ENCODE peak calls at places on chromosomes 4 and X, in six cellular contexts. C is cardiac fibroblast, O is endothelial cell, B is spleen, F is neural crest cell, H is A549. U is an unnamed sample.

GRCh38 chr4:82645868-82646267 is 84.1 kb upstream of the TMEM150C start:
- DNase-seq in C (no peak), O (no peak), B (no peak), F (no peak), H (no peak), U (no peak)

GRCh38 chr4:53963786-53964185 is 100.6 kb downstream of the CHIC2 start:
- DNase-seq in C (no peak), O (no peak), B (no peak), F (no peak), H (no peak), U (no peak)

GRCh38 chrX:65757943-65758342 is 90.5 kb downstream of the MSN start:
- DNase-seq in C (no peak), O (no peak), B (no peak), F (no peak), H (no peak), U (no peak)

GRCh38 chr4:185597532-185598188 is 62.4 kb upstream of the PDLIM3 start:
- DNase-seq in C (peak), O (peak), B (peak), F (peak), H (peak), U (peak)

GRCh38 chr4:108270466-108271450 is 102.0 kb upstream of the LEF1 start:
- DNase-seq in C (peak), O (no peak), B (no peak), F (no peak), H (no peak), U (no peak)

GRCh38 chrX:154731881-154732280 is 19.0 kb downstream of the GAB3 start:
- DNase-seq in C (peak), O (no peak), B (no peak), F (no peak), H (no peak), U (no peak)

GRCh38 chr4:126051709-126052424 is 737.1 kb downstream of the FAT4 start:
- DNase-seq in C (peak), O (no peak), B (no peak), F (no peak), H (no peak), U (no peak)

GRCh38 chr4:68434277-68434676 is 13.0 kb upstream of the TMPRSS11E start:
- DNase-seq in C (no peak), O (no peak), B (no peak), F (no peak), H (no peak), U (no peak)

GRCh38 chrX:129523076-129524055 is at the start of gene SMARCA1:
- DNase-seq in C (peak), O (peak), B (peak), F (peak), H (peak), U (peak)

GRCh38 chrX:3715921-3716320 is 2.5 kb upstream of the PRKX start:
- DNase-seq in C (no peak), O (no peak), B (no peak), F (no peak), H (no peak), U (no peak)

GRCh38 chr4:182569561-182569960 is 326.4 kb downstream of the TENM3 start:
- DNase-seq in C (no peak), O (no peak), B (no peak), F (no peak), H (no peak), U (no peak)

GRCh38 chrX:153922932-153923857 is 2.9 kb downstream of the ARHGAP4 start:
- DNase-seq in C (peak), O (no peak), B (peak), F (no peak), H (peak), U (no peak)

GRCh38 chrX:134746379-134746723 is 88.1 kb upstream of the PLAC1 start:
- DNase-seq in C (no peak), O (no peak), B (no peak), F (no peak), H (no peak), U (no peak)
- TF ChIP-seq CTCF in C (no peak), O (no peak), B (no peak), F (no peak), H (no peak), U (no peak)

GRCh38 chrX:1106478-1107210 is 105.8 kb downstream of the CRLF2 start:
- DNase-seq in C (no peak), O (no peak), B (no peak), F (no peak), H (peak), U (no peak)

GRCh38 chrX:1099146-1099770 is 113.2 kb downstream of the CRLF2 start:
- DNase-seq in C (no peak), O (no peak), B (peak), F (no peak), H (no peak), U (no peak)

GRCh38 chrX:1103360-1103759 is 109.1 kb downstream of the CRLF2 start:
- DNase-seq in C (no peak), O (no peak), B (peak), F (no peak), H (no peak), U (no peak)

GRCh38 chrX:1105671-1106419 is 106.6 kb downstream of the CRLF2 start:
- DNase-seq in C (no peak), O (no peak), B (no peak), F (no peak), H (no peak), U (no peak)

DNA sequence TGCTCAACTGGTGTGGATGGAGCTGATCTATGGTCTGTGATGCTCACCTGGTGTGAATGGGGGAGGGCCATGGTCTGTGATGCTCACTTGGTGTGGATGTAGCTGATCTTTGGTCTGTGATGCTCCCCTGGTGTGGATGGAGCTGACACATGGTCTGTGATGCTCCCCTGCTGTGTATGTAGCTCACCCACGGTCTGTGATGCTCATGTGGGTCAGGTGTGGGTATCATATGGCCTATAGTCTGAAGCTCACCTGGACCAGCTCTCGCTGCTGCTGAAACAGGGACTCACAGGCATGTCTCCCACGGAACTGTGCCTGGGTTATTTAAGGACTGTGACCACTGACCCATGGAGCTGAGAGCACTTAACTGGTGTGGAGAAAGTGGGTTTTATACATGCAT is 109.7 kb downstream of the CRLF2 start:
- DNase-seq in C (no peak), O (no peak), B (peak), F (no peak), H (no peak), U (no peak)
- TF ChIP-seq CTCF in C (no peak), O (no peak), B (no peak), F (no peak), H (no peak), U (no peak)

GRCh38 chrX:68808686-68809357 is 20.0 kb upstream of the EFNB1 start:
- DNase-seq in C (peak), O (no peak), B (no peak), F (no peak), H (peak), U (no peak)
- TF ChIP-seq CTCF in C (peak), O (no peak), B (no peak), F (peak), H (no peak), U (no peak)

DNA sequence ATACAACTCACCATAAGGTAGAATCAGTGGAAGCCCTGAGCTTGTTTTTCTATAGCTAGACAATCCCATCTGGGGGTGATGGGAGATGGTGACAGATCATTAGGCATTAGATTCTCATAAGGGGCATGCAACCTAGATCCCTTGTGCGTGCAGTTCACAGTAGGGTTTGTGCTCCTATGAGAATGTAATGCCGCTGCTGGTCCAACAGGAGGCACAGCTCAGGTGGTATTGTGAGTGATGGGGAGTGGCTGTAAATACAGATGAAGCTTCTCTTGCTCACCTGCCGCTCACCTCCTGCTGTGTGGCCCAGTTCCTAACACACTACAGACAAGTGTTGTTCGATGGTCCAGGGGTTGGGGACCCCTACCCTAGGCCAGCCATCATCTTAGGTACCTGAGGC is 5.9 kb upstream of the GATB start:
- DNase-seq in C (no peak), O (no peak), B (no peak), F (no peak), H (peak), U (no peak)
- TF ChIP-seq CTCF in C (no peak), O (no peak), B (no peak), F (no peak), H (no peak), U (no peak)

DNA sequence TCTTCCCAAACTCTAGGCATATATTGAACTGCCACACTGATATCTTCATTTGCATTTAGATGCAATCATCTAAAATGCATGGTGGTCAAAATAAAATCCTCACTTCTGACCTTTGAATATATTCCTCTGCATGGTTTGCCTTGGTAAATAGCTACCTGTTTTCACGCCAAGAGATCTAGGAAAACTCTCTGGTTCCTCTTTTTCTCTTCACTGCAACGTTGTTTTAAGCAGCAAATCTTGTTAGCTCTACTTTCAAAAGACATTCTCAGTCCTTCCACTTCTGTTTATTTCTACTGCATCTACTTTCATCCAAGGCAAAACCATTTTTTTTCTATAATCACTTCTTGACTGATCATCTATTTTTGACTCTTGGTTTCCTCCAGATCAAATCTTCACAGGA is 1001.6 kb upstream of the GRID2 start:
- DNase-seq in C (no peak), O (no peak), B (no peak), F (no peak), H (no peak), U (no peak)
- TF ChIP-seq CTCF in C (no peak), O (no peak), B (no peak), F (no peak), H (no peak), U (no peak)

GRCh38 chr4:87644286-87644685 is 5.8 kb upstream of the DMP1 start:
- DNase-seq in C (no peak), O (no peak), B (no peak), F (no peak), H (no peak), U (no peak)
- TF ChIP-seq CTCF in C (no peak), O (no peak), B (no peak), F (peak), H (no peak), U (no peak)

GRCh38 chr4:55010550-55010949 is 114.8 kb downstream of the KDR start:
- DNase-seq in C (no peak), O (no peak), B (no peak), F (no peak), H (no peak), U (no peak)

GRCh38 chr4:55004831-55005230 is 120.6 kb downstream of the KDR start:
- DNase-seq in C (peak), O (no peak), B (no peak), F (no peak), H (no peak), U (no peak)

GRCh38 chr4:55012363-55013255 is 112.8 kb downstream of the KDR start:
- DNase-seq in C (peak), O (no peak), B (no peak), F (no peak), H (no peak), U (no peak)

GRCh38 chr4:55005910-55006309 is 119.5 kb downstream of the KDR start:
- DNase-seq in C (no peak), O (no peak), B (no peak), F (no peak), H (no peak), U (no peak)

DNA sequence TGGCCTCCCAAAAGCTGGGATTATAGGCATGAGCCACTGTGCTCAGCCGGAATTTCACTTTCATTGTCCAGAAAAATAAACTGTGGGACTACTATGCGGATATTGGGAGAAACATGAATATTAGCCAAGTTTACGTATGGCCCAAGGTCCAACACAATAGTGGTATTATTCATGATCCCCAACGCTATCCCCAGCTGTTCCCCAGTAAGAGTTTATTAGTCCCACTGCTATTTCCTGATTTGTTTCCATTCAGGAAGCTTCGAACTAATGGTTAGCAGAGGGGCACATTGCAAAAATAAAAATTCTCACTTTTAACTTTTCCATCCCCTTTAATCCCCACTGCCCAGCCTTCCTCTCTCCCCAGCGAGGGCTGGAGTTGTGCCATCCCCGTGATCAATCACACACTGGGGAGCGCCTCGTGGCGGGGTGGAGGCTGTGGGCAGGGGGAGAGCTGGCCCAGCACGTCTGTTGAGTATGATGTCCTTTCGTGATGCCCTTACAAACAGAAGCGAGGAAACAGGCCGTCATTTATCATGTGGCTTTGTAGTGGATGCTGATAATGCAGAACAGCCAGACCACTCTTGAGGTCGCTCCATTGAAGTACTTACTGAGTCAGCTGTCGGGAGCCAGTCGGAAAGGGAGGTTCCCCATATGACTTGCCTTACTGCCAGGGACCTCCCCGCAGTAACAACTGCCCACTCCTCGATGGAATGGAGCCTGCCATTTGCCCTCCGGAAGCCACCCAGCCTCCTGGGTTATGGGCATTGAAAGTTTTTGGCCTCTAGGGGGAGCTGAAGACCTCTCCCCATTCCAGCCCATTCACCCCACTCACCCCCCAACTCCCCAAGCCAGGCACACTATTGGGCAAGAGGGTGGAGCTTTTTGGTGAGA is 117.0 kb downstream of the KDR start:
- DNase-seq in C (peak), O (no peak), B (no peak), F (no peak), H (no peak), U (peak)
- TF ChIP-seq CTCF in C (peak), O (peak), B (no peak), F (peak), H (no peak), U (peak)

DNA sequence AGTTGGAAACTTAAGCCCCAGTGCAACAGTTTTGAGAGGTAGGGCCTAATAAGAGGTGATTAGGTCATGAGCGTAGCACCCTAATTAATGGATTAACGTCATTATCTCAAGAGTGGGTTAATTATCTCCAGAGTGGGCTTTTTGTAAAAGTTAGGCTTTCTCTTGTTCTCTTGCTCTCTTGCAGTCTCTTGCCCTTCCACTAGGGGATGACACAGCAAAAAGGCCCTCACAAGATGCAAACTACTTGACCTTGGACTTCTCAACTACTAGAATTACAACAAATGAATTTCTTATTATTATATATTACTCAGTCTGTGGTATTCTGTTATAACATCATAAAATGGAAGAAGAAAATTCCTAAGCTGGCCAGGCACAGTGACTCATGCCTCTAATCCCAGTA is 22.1 kb upstream of the NDST3 start:
- DNase-seq in C (no peak), O (no peak), B (no peak), F (no peak), H (no peak), U (no peak)
- TF ChIP-seq CTCF in C (peak), O (peak), B (no peak), F (peak), H (no peak), U (no peak)

GRCh38 chr4:70704333-70705145 is 16.2 kb downstream of the UTP3 start:
- DNase-seq in C (peak), O (peak), B (peak), F (peak), H (peak), U (peak)
- TF ChIP-seq CTCF in C (no peak), O (peak), B (no peak), F (peak), H (peak), U (peak)

GRCh38 chr4:119170195-119170594 is 34.6 kb downstream of the MYOZ2 start:
- DNase-seq in C (no peak), O (no peak), B (no peak), F (no peak), H (no peak), U (no peak)
- TF ChIP-seq CTCF in C (peak), O (no peak), B (no peak), F (no peak), H (no peak), U (no peak)